ENCODE peak calls at places on chromosomes 16 and 17, in six cellular contexts. S is SJCRH30; K is AG04450; O is keratinocyte; G is CD4-positive, alpha-beta T cell; J is T-helper 17 cell. B is an unnamed sample.
A peak's percentile ranks its signal among the peaks of the same experiment; 100 is the strongest.

GRCh38 chr17:75575197-75575596 is 12.4 kb upstream of the MYO15B start:
- DNase-seq in S (no peak), K (no peak), O (no peak), G (no peak), J (no peak), B (no peak)

GRCh38 chr17:79955961-79956735 is 79.5 kb downstream of the TBC1D16 start:
- DNase-seq in S (no peak), K (no peak), O (no peak), G (no peak), J (no peak), B (peak; percentile 15)

GRCh38 chr16:15523092-15523541 is 88.7 kb downstream of the BMERB1 start:
- DNase-seq in S (no peak), K (no peak), O (no peak), G (no peak), J (no peak), B (no peak)

GRCh38 chr17:21174186-21174585 is 39.8 kb downstream of the TMEM11 start:
- DNase-seq in S (no peak), K (no peak), O (no peak), G (no peak), J (no peak), B (no peak)

GRCh38 chr17:74532115-74532514 is 840 bp upstream of the CD300LB start:
- DNase-seq in S (peak; percentile 15), K (no peak), O (no peak), G (no peak), J (no peak), B (no peak)

GRCh38 chr17:51230306-51230705 is 29.5 kb downstream of the MBTD1 start:
- DNase-seq in S (no peak), K (no peak), O (no peak), G (no peak), J (no peak), B (no peak)

GRCh38 chr17:83119987-83120864 is 40.8 kb downstream of the METRNL start:
- DNase-seq in S (no peak), K (no peak), O (no peak), G (no peak), J (peak; percentile 8), B (no peak)

GRCh38 chr16:81558444-81559175 is 114.0 kb downstream of the CMIP start:
- DNase-seq in S (no peak), K (no peak), O (no peak), G (no peak), J (no peak), B (no peak)

GRCh38 chr17:66842959-66843358 is 8.0 kb downstream of the CACNG5 start:
- DNase-seq in S (no peak), K (no peak), O (no peak), G (no peak), J (no peak), B (no peak)

GRCh38 chr16:70685938-70686375 is at the start of gene MTSS2:
- DNase-seq in S (peak; percentile 84), K (peak; percentile 68), O (no peak), G (no peak), J (no peak), B (peak; percentile 97)

GRCh38 chr16:53511403-53512280 is 8.6 kb upstream of the AKTIP start:
- DNase-seq in S (peak; percentile 72), K (no peak), O (no peak), G (no peak), J (no peak), B (no peak)

GRCh38 chr17:59842901-59843652 is 49.7 kb downstream of the TUBD1 start:
- DNase-seq in S (no peak), K (peak; percentile 88), O (peak; percentile 94), G (no peak), J (no peak), B (no peak)

GRCh38 chr17:10844667-10845387 is 6.9 kb upstream of the PIRT start:
- DNase-seq in S (peak; percentile 66), K (peak; percentile 24), O (peak; percentile 38), G (peak; percentile 61), J (peak; percentile 43), B (peak; percentile 84)

GRCh38 chr17:17809527-17810373 is 27.0 kb downstream of the SREBF1 start:
- DNase-seq in S (no peak), K (no peak), O (no peak), G (no peak), J (no peak), B (peak; percentile 77)

GRCh38 chr16:11586856-11587642 is at the start of gene LITAF:
- DNase-seq in S (peak; percentile 62), K (no peak), O (no peak), G (peak; percentile 48), J (peak; percentile 50), B (peak; percentile 92)

GRCh38 chr16:68839831-68840230 is 3.5 kb upstream of the TANGO6 start:
- DNase-seq in S (no peak), K (no peak), O (no peak), G (no peak), J (no peak), B (no peak)

GRCh38 chr17:4599505-4600281 is 15.4 kb downstream of the SMTNL2 start:
- DNase-seq in S (peak; percentile 45), K (no peak), O (no peak), G (no peak), J (no peak), B (peak; percentile 62)

GRCh38 chr17:15457723-15458094 is 9.7 kb downstream of the CDRT4 start:
- DNase-seq in S (no peak), K (no peak), O (no peak), G (no peak), J (no peak), B (no peak)

GRCh38 chr16:1554826-1555445 is 21.5 kb downstream of the TMEM204 start:
- DNase-seq in S (no peak), K (no peak), O (no peak), G (no peak), J (no peak), B (no peak)

GRCh38 chr16:70158261-70158939 is 15.2 kb upstream of the CLEC18C start:
- DNase-seq in S (no peak), K (no peak), O (no peak), G (no peak), J (no peak), B (peak; percentile 12)

GRCh38 chr17:30831257-30831656 is 509 bp upstream of the ATAD5 start:
- DNase-seq in S (peak; percentile 58), K (no peak), O (no peak), G (no peak), J (no peak), B (peak; percentile 30)

GRCh38 chr17:80270836-80271235 is 10.2 kb downstream of the RNF213 start:
- DNase-seq in S (peak; percentile 61), K (no peak), O (no peak), G (peak; percentile 49), J (no peak), B (peak; percentile 83)

GRCh38 chr16:82641336-82641984 is 14.7 kb downstream of the CDH13 start:
- DNase-seq in S (no peak), K (no peak), O (no peak), G (no peak), J (no peak), B (no peak)

GRCh38 chr17:70208825-70209555 is 39.7 kb downstream of the KCNJ2 start:
- DNase-seq in S (no peak), K (no peak), O (no peak), G (no peak), J (no peak), B (no peak)

GRCh38 chr17:70205386-70205785 is 36.1 kb downstream of the KCNJ2 start:
- DNase-seq in S (no peak), K (no peak), O (no peak), G (no peak), J (no peak), B (no peak)

GRCh38 chr17:70208080-70208794 is 38.9 kb downstream of the KCNJ2 start:
- DNase-seq in S (no peak), K (no peak), O (no peak), G (no peak), J (no peak), B (no peak)

GRCh38 chr17:70204431-70204830 is 35.1 kb downstream of the KCNJ2 start:
- DNase-seq in S (no peak), K (no peak), O (no peak), G (no peak), J (no peak), B (no peak)

DNA sequence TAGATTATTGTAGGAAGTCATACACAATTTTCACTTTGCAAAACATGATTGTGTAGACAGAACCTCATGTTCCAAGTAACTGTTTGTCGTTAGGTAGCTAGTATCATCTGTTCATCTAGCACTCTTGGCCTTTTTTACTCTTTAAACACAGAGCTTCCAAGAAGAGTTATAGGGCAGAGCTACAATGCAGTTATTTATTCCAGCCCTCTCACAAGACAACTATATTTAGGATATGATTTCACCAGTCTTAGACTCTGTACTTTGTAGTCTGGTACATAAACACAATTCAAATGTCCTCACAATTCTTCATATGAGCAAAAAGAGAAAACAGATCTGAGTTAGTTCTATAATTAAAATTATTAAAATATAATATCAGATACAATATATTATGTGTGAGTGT is 37.9 kb downstream of the KCNJ2 start:
- DNase-seq in S (no peak), K (no peak), O (no peak), G (no peak), J (no peak), B (no peak)
- H3K9me3 ChIP-seq in S (no peaks in the 10 kb centered on the region), K (no peaks in the 10 kb centered on the region), O (no peaks in the 10 kb centered on the region), G (no peaks in the 10 kb centered on the region), J (peaks cover 2% of the 10 kb centered on the region), B (no peaks in the 10 kb centered on the region)

GRCh38 chr16:8818499-8819270 is 21.0 kb downstream of the PMM2 start:
- DNase-seq in S (no peak), K (no peak), O (no peak), G (no peak), J (no peak), B (no peak)

GRCh38 chr16:8816967-8817662 is 19.5 kb downstream of the PMM2 start:
- DNase-seq in S (no peak), K (no peak), O (no peak), G (no peak), J (no peak), B (no peak)

GRCh38 chr16:8822403-8822802 is 24.8 kb downstream of the PMM2 start:
- DNase-seq in S (no peak), K (no peak), O (no peak), G (no peak), J (no peak), B (no peak)

GRCh38 chr16:8814095-8814806 is 16.6 kb downstream of the PMM2 start:
- DNase-seq in S (no peak), K (no peak), O (no peak), G (no peak), J (no peak), B (no peak)

DNA sequence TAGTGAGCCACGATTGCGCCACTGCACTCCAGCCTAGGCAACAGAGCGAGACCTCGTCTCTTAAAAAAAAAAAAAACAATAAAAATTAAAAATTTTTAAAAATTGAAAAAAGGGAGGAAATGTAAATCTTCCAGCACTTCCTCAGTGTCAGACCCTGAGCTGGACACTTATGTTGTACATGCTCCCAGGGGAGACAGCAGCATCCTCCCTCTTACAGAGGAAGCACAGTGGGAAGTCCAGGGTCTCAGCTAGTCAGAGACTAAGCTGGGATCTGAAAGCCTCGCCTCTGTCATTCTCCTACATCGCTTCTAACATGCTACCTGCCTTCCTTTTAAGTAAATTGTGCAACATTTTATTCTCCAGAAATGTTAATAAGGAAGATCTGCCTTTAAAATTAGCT is 22.0 kb downstream of the PMM2 start:
- DNase-seq in S (no peak), K (no peak), O (no peak), G (no peak), J (no peak), B (no peak)
- H3K9me3 ChIP-seq in S (no peaks in the 10 kb centered on the region), K (no peaks in the 10 kb centered on the region), O (no peaks in the 10 kb centered on the region), G (no peaks in the 10 kb centered on the region), J (no peaks in the 10 kb centered on the region), B (no peaks in the 10 kb centered on the region)

GRCh38 chr16:89678258-89678657 is 8.2 kb upstream of the CDK10 start:
- DNase-seq in S (peak; percentile 32), K (no peak), O (no peak), G (no peak), J (no peak), B (no peak)
- H3K9me3 ChIP-seq in S (peaks cover 19% of the 10 kb centered on the region), K (peaks cover 21% of the 10 kb centered on the region), O (no peaks in the 10 kb centered on the region), G (no peaks in the 10 kb centered on the region), J (no peaks in the 10 kb centered on the region), B (peaks cover 14% of the 10 kb centered on the region)

GRCh38 chr17:49125449-49125848 is 7.1 kb upstream of the B4GALNT2 start:
- DNase-seq in S (no peak), K (no peak), O (no peak), G (no peak), J (no peak), B (no peak)
- H3K9me3 ChIP-seq in S (peaks cover 25% of the 10 kb centered on the region), K (peaks cover 15% of the 10 kb centered on the region), O (no peaks in the 10 kb centered on the region), G (no peaks in the 10 kb centered on the region), J (no peaks in the 10 kb centered on the region), B (peaks cover 3% of the 10 kb centered on the region)

B was measured in SK-N-SH.